ENCODE peak calls at places on chromosomes 6 and 20, in four cellular contexts. V, S, J and D are unnamed samples.

GRCh38 chr6:33579828-33580714 is at the start of gene BAK1:
- DNase-seq in V (peak; percentile 97), S (peak; percentile 89), J (peak; percentile 92), D (peak; percentile 84)

GRCh38 chr6:131976545-131977061 is 25.4 kb upstream of the CCN2 start:
- DNase-seq in V (no peak), S (no peak), J (peak; percentile 14), D (no peak)

GRCh38 chr20:51750037-51750769 is 18.0 kb downstream of the ATP9A start:
- DNase-seq in V (peak; percentile 36), S (no peak), J (peak; percentile 100), D (peak; percentile 99)

GRCh38 chr20:32285621-32286334 is 8.3 kb downstream of the KIF3B start:
- DNase-seq in V (no peak), S (peak; percentile 64), J (peak; percentile 63), D (no peak)

GRCh38 chr6:16731503-16732018 is 29.7 kb downstream of the ATXN1 start:
- DNase-seq in V (no peak), S (peak; percentile 74), J (peak; percentile 30), D (no peak)

GRCh38 chr6:134003542-134003951 is 48.9 kb downstream of the SLC2A12 start:
- DNase-seq in V (no peak), S (no peak), J (peak; percentile 37), D (no peak)

GRCh38 chr20:63642518-63643247 is 10.5 kb downstream of the STMN3 start:
- DNase-seq in V (no peak), S (peak; percentile 41), J (peak; percentile 16), D (peak; percentile 37)

GRCh38 chr20:21564127-21564773 is 50.4 kb upstream of the NKX2-2 start:
- DNase-seq in V (peak; percentile 6), S (no peak), J (no peak), D (no peak)

GRCh38 chr6:21402368-21402767 is 191.2 kb upstream of the SOX4 start:
- DNase-seq in V (no peak), S (no peak), J (no peak), D (no peak)

GRCh38 chr6:15837205-15837604 is 174.4 kb upstream of the DTNBP1 start:
- DNase-seq in V (no peak), S (no peak), J (no peak), D (no peak)

GRCh38 chr6:1527098-1527497 is 82.6 kb upstream of the FOXC1 start:
- DNase-seq in V (no peak), S (peak; percentile 85), J (no peak), D (no peak)

GRCh38 chr6:119192200-119192599 is 113.7 kb upstream of the FAM184A start:
- DNase-seq in V (no peak), S (no peak), J (no peak), D (no peak)
- H3F3A ChIP-seq in V (no peaks in the 10 kb centered on the region), S (no peaks in the 10 kb centered on the region), J (no peaks in the 10 kb centered on the region), D (no peaks in the 10 kb centered on the region)

GRCh38 chr6:27251672-27252251 is 4.3 kb downstream of the PRSS16 start:
- DNase-seq in V (peak; percentile 70), S (peak; percentile 93), J (peak; percentile 92), D (peak; percentile 93)
- TF ChIP-seq CTCF in V (peak; percentile 35), S (peak; percentile 64), J (peak; percentile 70), D (peak; percentile 69)

GRCh38 chr6:42025066-42025789 is 25.1 kb upstream of the TAF8 start:
- DNase-seq in V (no peak), S (no peak), J (no peak), D (no peak)
- H3F3A ChIP-seq in V (no peaks in the 10 kb centered on the region), S (no peaks in the 10 kb centered on the region), J (no peaks in the 10 kb centered on the region), D (no peaks in the 10 kb centered on the region)

DNA sequence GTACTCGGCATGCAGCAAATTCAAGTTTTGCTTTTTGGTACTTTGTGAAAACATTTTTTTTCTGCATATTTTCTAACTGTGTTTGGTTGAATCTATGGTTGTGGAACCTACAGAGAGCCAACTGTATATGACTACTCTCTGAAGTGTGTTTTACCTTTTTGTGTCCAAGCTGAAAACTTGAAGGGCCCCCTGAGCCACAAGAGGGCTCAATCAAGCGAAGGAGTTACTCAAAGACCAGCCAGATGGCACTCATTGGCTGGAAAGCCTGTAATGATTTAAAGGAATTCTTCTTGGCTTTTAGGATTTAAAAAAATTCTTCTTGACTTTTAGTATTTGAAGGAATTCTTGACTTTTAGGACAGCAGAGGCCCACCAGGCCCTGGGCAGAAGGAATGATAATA is 27.0 kb upstream of the ECI2 start:
- DNase-seq in V (no peak), S (no peak), J (no peak), D (no peak)
- TF ChIP-seq CTCF in V (no peak), S (no peak), J (peak; percentile 31), D (no peak)

DNA sequence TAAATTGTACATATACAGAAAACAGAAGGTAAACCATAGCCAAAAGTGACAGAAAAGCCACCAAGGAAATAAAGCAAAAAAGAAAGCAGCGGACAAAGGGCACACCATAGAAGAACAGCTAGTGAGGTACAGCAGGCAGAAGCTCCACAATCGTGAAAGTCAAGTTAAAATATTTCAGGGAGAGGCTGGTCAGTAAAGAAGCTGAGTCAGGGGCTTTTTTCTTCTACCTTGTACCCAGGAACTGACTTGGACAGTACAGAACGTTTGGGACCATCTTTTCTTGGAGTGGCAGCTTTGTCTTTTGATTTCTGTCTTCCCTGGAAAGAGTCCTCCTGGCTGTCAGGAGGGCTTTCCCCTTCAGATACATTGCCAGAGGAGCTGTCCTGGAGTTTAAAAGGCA is 8.1 kb downstream of the C6orf120 start:
- DNase-seq in V (no peak), S (no peak), J (no peak), D (no peak)
- H3F3A ChIP-seq in V (peaks cover 15% of the 10 kb centered on the region), S (no peaks in the 10 kb centered on the region), J (no peaks in the 10 kb centered on the region), D (peaks cover 3% of the 10 kb centered on the region)

GRCh38 chr6:113185299-113185698 is 671.8 kb upstream of the MARCKS start:
- DNase-seq in V (no peak), S (no peak), J (no peak), D (no peak)

GRCh38 chr6:113194090-113194489 is 663.1 kb upstream of the MARCKS start:
- DNase-seq in V (no peak), S (no peak), J (no peak), D (no peak)

GRCh38 chr6:113187671-113188070 is 669.5 kb upstream of the MARCKS start:
- DNase-seq in V (no peak), S (no peak), J (no peak), D (no peak)

GRCh38 chr6:113184736-113185135 is 672.4 kb upstream of the MARCKS start:
- DNase-seq in V (no peak), S (no peak), J (no peak), D (no peak)

GRCh38 chr6:113190170-113190569 is 667.0 kb upstream of the MARCKS start:
- DNase-seq in V (no peak), S (no peak), J (peak; percentile 18), D (no peak)
- TF ChIP-seq CTCF in V (no peak), S (peak; percentile 21), J (peak; percentile 46), D (no peak)

DNA sequence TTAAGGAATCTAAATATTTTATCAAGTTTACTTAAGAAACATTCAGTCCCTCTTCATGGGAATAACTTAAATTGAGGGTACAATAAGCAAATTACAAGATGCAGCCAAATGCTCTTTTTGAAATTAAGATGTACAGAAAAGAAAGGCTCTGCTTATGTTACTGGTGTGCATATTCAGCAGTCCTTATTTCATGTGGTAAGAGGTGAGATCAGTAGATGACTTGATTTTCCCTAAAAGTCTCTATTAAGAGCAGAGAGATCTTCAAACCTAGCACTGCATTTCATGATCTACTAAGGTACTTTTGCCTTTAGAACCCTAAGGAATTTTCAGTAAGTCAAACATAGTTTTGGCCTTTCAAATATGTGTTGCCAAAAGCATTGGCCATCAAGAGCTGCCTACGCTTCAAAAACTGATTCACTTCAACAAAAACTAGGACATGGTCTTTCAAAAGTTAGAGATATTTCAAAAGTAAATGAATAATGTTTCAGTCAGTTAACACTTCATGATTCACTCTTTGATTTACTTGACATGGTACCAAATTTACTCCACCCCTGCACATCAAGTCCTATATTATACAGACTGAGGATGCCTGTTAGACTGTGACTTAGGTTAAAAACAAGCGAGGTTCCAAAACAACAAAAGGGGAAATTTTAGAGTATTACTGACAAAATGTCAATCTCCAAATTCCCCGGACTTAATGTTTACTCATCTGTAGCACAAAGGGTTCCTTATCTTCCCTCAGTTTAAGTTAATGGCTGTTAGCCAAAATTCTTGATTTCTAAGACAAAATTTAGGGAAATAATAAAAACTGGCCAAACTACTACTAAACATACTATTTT is 19.2 kb downstream of the C6orf62 start:
- DNase-seq in V (no peak), S (no peak), J (no peak), D (no peak)
- H3F3A ChIP-seq in V (peaks cover 39% of the 10 kb centered on the region), S (peaks cover 7% of the 10 kb centered on the region), J (no peaks in the 10 kb centered on the region), D (peaks cover 57% of the 10 kb centered on the region)

GRCh38 chr6:145814501-145815350 is at the start of gene FBXO30:
- DNase-seq in V (peak; percentile 95), S (peak; percentile 76), J (peak; percentile 75), D (peak; percentile 87)
- TF ChIP-seq CTCF in V (no peak), S (peak; percentile 4), J (no peak), D (no peak)